ENCODE peak calls at places on chromosomes 16 and 17, in four cellular contexts. One of them, this sample, is unnamed. For H3K4me1, H3K27me3 and H3K36me3, the result is how much of the 10 kb centered on the place peaks cover.

GRCh38 chr17:74335529-74336062 is 9.6 kb downstream of the KIF19 start:
- DNase-seq in BE2C: no peak
- DNase-seq in heart right ventricle: no peak
- DNase-seq in prostate gland: no peak
- DNase-seq in this sample: no peak

GRCh38 chr16:80973991-80974390 is 32.7 kb downstream of the CMC2 start:
- DNase-seq in BE2C: no peak
- DNase-seq in heart right ventricle: no peak
- DNase-seq in prostate gland: no peak
- DNase-seq in this sample: no peak

GRCh38 chr16:7182510-7183109 is 150.0 kb upstream of the RBFOX1 start:
- DNase-seq in BE2C: no peak
- DNase-seq in heart right ventricle: no peak
- DNase-seq in prostate gland: no peak
- DNase-seq in this sample: no peak

GRCh38 chr17:14919049-14919545 is 346.0 kb downstream of the PMP22 start:
- DNase-seq in BE2C: no peak
- DNase-seq in heart right ventricle: no peak
- DNase-seq in prostate gland: no peak
- DNase-seq in this sample: no peak

GRCh38 chr17:13931752-13932477 is 137.4 kb upstream of the COX10 start:
- DNase-seq in BE2C: no peak
- DNase-seq in heart right ventricle: peak
- DNase-seq in prostate gland: peak
- DNase-seq in this sample: no peak

GRCh38 chr17:18093616-18094408 is 6.1 kb downstream of the DRG2 start:
- DNase-seq in BE2C: peak
- DNase-seq in heart right ventricle: peak
- DNase-seq in prostate gland: peak
- DNase-seq in this sample: peak

GRCh38 chr17:40726919-40727318 is 23.4 kb upstream of the KRT24 start:
- DNase-seq in BE2C: no peak
- DNase-seq in heart right ventricle: no peak
- DNase-seq in prostate gland: no peak
- DNase-seq in this sample: no peak

GRCh38 chr17:68777243-68777855 is 176.2 kb upstream of the FAM20A start:
- DNase-seq in BE2C: peak
- DNase-seq in heart right ventricle: peak
- DNase-seq in prostate gland: peak
- DNase-seq in this sample: no peak

GRCh38 chr17:73062726-73063125 is 29.8 kb downstream of the SLC39A11 start:
- DNase-seq in BE2C: no peak
- DNase-seq in heart right ventricle: no peak
- DNase-seq in prostate gland: no peak
- DNase-seq in this sample: no peak

GRCh38 chr17:75843577-75844529 is at the start of gene UNC13D:
- DNase-seq in BE2C: peak
- DNase-seq in heart right ventricle: no peak
- DNase-seq in prostate gland: no peak
- DNase-seq in this sample: no peak

GRCh38 chr16:24070851-24071250 is 185.3 kb upstream of the CACNG3 start:
- DNase-seq in BE2C: peak
- DNase-seq in heart right ventricle: no peak
- DNase-seq in prostate gland: no peak
- DNase-seq in this sample: no peak

GRCh38 chr17:68812876-68813584 is 142.2 kb downstream of the ABCA8 start:
- DNase-seq in BE2C: no peak
- DNase-seq in heart right ventricle: no peak
- DNase-seq in prostate gland: no peak
- DNase-seq in this sample: no peak

GRCh38 chr17:63587770-63588169 is 12.9 kb upstream of the TACO1 start:
- DNase-seq in BE2C: no peak
- DNase-seq in heart right ventricle: no peak
- DNase-seq in prostate gland: no peak
- DNase-seq in this sample: no peak

GRCh38 chr17:14409292-14409691 is 108.4 kb downstream of the HS3ST3B1 start:
- DNase-seq in BE2C: no peak
- DNase-seq in heart right ventricle: no peak
- DNase-seq in prostate gland: no peak
- DNase-seq in this sample: no peak

GRCh38 chr17:17913695-17914332 is 58.4 kb downstream of the TOM1L2 start:
- DNase-seq in BE2C: peak
- DNase-seq in heart right ventricle: peak
- DNase-seq in prostate gland: peak
- DNase-seq in this sample: no peak

GRCh38 chr16:57863434-57864160 is 61.3 kb upstream of the KIFC3 start:
- DNase-seq in BE2C: peak
- DNase-seq in heart right ventricle: peak
- DNase-seq in prostate gland: peak
- DNase-seq in this sample: peak

GRCh38 chr17:17849863-17850373 is 13.1 kb upstream of the SREBF1 start:
- DNase-seq in BE2C: no peak
- DNase-seq in heart right ventricle: no peak
- DNase-seq in prostate gland: no peak
- DNase-seq in this sample: no peak

GRCh38 chr16:88012360-88012759 is 61.1 kb downstream of the BANP start:
- DNase-seq in BE2C: no peak
- DNase-seq in heart right ventricle: no peak
- DNase-seq in prostate gland: no peak
- DNase-seq in this sample: no peak

GRCh38 chr16:88009566-88010342 is 58.5 kb downstream of the BANP start:
- DNase-seq in BE2C: no peak
- DNase-seq in heart right ventricle: no peak
- DNase-seq in prostate gland: no peak
- DNase-seq in this sample: no peak

GRCh38 chr16:88013091-88013609 is 61.9 kb downstream of the BANP start:
- DNase-seq in BE2C: no peak
- DNase-seq in heart right ventricle: no peak
- DNase-seq in prostate gland: no peak
- DNase-seq in this sample: no peak

GRCh38 chr16:88010343-88010970 is 59.2 kb downstream of the BANP start:
- DNase-seq in BE2C: no peak
- DNase-seq in heart right ventricle: no peak
- DNase-seq in prostate gland: no peak
- DNase-seq in this sample: no peak

GRCh38 chr16:88010971-88011483 is 59.8 kb downstream of the BANP start:
- DNase-seq in BE2C: no peak
- DNase-seq in heart right ventricle: no peak
- DNase-seq in prostate gland: no peak
- DNase-seq in this sample: no peak
- H3K4me1 ChIP-seq in BE2C: under half
- H3K4me1 ChIP-seq in heart right ventricle: under half
- H3K4me1 ChIP-seq in prostate gland: under half
- H3K4me1 ChIP-seq in this sample: under half

DNA sequence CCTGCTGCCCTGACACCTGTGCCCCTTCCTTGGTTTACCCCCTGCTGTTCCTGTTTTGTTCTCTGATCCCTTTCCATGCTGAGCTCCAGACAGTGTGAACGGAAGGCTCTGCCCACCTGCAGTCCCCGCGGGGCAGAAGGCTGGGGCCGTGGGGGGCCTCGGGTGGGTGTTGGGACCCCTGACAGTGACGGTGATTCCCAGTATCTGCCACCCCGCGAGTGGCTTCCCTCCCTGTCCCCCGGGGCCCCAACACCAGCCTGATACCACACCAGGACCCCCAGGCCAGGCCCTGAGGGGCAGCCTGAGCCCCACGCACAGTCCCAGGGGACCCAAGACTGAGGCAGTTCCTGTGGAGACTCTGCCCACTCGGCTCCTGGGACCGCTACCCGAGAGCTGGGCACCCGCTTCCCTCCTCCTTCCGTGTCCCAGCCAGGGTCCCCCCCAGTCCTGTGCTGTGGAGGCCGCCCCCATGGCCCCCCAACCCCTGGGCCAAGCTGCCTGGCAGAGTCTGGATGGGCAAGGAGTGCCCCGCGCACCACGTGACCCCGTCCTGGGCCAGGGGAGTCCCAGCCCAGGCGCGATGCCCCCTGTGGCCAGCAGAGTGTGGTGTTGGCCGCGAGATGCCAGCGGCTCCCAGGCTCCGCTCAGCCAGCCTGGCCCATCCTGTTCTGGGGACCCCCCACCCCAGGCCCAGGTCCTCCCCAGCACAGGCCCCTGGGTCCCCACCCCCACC is 10.0 kb upstream of the C1QTNF8 start:
- DNase-seq in BE2C: peak
- DNase-seq in heart right ventricle: peak
- DNase-seq in prostate gland: peak
- DNase-seq in this sample: peak
- H3K27me3 ChIP-seq in BE2C: half or more
- H3K27me3 ChIP-seq in heart right ventricle: half or more
- H3K27me3 ChIP-seq in prostate gland: under half
- H3K27me3 ChIP-seq in this sample: under half

GRCh38 chr16:8924214-8924613 is 39.5 kb downstream of the USP7 start:
- DNase-seq in BE2C: no peak
- DNase-seq in heart right ventricle: peak
- DNase-seq in prostate gland: peak
- DNase-seq in this sample: no peak
- H3K36me3 ChIP-seq in BE2C: half or more
- H3K36me3 ChIP-seq in heart right ventricle: under half
- H3K36me3 ChIP-seq in prostate gland: under half
- H3K36me3 ChIP-seq in this sample: under half

DNA sequence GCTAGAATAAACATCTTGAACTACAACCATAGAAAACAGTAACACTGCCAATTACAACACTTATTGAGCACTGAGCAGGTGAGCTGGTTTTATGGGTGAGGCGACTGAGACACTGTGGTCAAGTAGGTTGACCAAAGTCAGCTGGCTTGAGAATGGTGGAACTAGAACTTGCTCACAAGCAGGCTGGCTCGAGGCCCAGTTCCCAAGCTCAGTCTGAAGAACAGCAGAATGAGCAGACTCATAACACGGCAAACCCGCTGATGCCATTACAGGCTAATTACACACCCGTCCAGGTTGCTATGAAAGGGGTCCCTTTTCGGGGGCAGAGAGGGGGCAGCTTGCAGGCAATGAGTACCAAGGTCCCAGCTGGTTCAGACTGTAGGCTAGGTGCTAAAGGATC is 6.5 kb downstream of the ZZEF1 start:
- DNase-seq in BE2C: no peak
- DNase-seq in heart right ventricle: peak
- DNase-seq in prostate gland: peak
- DNase-seq in this sample: no peak
- H3K4me1 ChIP-seq in BE2C: under half
- H3K4me1 ChIP-seq in heart right ventricle: under half
- H3K4me1 ChIP-seq in prostate gland: under half
- H3K4me1 ChIP-seq in this sample: under half

DNA sequence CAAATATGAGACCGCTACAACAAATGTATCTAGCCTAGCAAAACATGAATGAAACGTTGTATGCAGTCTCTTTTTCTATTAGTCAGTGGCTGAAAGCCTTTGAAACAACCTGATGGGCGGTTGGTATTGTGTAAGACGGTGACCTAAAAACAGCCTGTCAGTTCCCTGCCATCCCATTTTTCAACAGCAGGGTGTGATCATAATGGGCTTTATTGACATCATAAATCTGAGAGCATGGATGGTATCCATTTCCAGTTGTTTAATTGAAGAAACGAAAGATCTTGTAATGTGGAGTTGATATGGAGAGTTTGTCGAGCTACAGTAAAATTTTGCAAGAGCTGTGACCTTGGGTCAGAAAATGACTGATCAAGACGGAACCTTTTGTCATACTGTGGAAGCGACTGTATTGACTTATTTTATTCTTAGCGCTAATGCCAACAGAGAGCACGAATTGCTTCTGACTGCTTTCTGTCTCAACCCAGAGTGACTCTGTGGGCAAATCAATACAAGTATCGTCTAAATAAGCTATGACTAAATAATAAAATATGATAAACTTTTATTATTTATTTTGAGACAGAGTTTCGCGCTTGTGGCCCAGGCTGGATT is 12.3 kb upstream of the MEIOB start:
- DNase-seq in BE2C: peak
- DNase-seq in heart right ventricle: no peak
- DNase-seq in prostate gland: no peak
- DNase-seq in this sample: no peak
- H3K27me3 ChIP-seq in BE2C: under half
- H3K27me3 ChIP-seq in heart right ventricle: half or more
- H3K27me3 ChIP-seq in prostate gland: under half
- H3K27me3 ChIP-seq in this sample: under half

This sample was measured in pancreas.